ENCODE peak calls at places on chromosomes 16 and 17, in five cellular contexts. One of them, this sample, is unnamed.

GRCh38 chr17:44071772-44072171 is 1.2 kb downstream of the G6PC3 start:
- DNase-seq in sciatic nerve: no peak
- DNase-seq in activated CD4-positive, alpha-beta T cell treated with anti-CD3 and anti-CD28 coated beads, Interleukin-2, amount 10 ng/mL, durations not matched to agents 7 days and 5 days: no peak
- DNase-seq in GM03348: peak
- DNase-seq in AG20443: no peak
- DNase-seq in this sample: peak

GRCh38 chr16:85608515-85608885 is 4.6 kb upstream of the GSE1 start:
- DNase-seq in sciatic nerve: no peak
- DNase-seq in activated CD4-positive, alpha-beta T cell treated with anti-CD3 and anti-CD28 coated beads, Interleukin-2, amount 10 ng/mL, durations not matched to agents 7 days and 5 days: no peak
- DNase-seq in GM03348: no peak
- DNase-seq in AG20443: no peak
- DNase-seq in this sample: no peak

GRCh38 chr16:5024632-5025031 is 9.1 kb downstream of the NAGPA start:
- DNase-seq in sciatic nerve: no peak
- DNase-seq in activated CD4-positive, alpha-beta T cell treated with anti-CD3 and anti-CD28 coated beads, Interleukin-2, amount 10 ng/mL, durations not matched to agents 7 days and 5 days: no peak
- DNase-seq in GM03348: no peak
- DNase-seq in AG20443: no peak
- DNase-seq in this sample: peak

GRCh38 chr17:78438271-78438691 is 59.8 kb downstream of the PGS1 start:
- DNase-seq in sciatic nerve: no peak
- DNase-seq in activated CD4-positive, alpha-beta T cell treated with anti-CD3 and anti-CD28 coated beads, Interleukin-2, amount 10 ng/mL, durations not matched to agents 7 days and 5 days: no peak
- DNase-seq in GM03348: no peak
- DNase-seq in AG20443: no peak
- DNase-seq in this sample: no peak

GRCh38 chr17:1627987-1628855 is at the start of gene SLC43A2:
- DNase-seq in sciatic nerve: peak
- DNase-seq in activated CD4-positive, alpha-beta T cell treated with anti-CD3 and anti-CD28 coated beads, Interleukin-2, amount 10 ng/mL, durations not matched to agents 7 days and 5 days: peak
- DNase-seq in GM03348: peak
- DNase-seq in AG20443: peak
- DNase-seq in this sample: peak

GRCh38 chr17:68381076-68381900 is 76.0 kb downstream of the WIPI1 start:
- DNase-seq in sciatic nerve: no peak
- DNase-seq in activated CD4-positive, alpha-beta T cell treated with anti-CD3 and anti-CD28 coated beads, Interleukin-2, amount 10 ng/mL, durations not matched to agents 7 days and 5 days: no peak
- DNase-seq in GM03348: no peak
- DNase-seq in AG20443: peak
- DNase-seq in this sample: peak

GRCh38 chr17:58947411-58948208 is 159.1 kb downstream of the TRIM37 start:
- DNase-seq in sciatic nerve: no peak
- DNase-seq in activated CD4-positive, alpha-beta T cell treated with anti-CD3 and anti-CD28 coated beads, Interleukin-2, amount 10 ng/mL, durations not matched to agents 7 days and 5 days: no peak
- DNase-seq in GM03348: no peak
- DNase-seq in AG20443: no peak
- DNase-seq in this sample: peak

GRCh38 chr17:12376276-12376675 is 289.4 kb upstream of the MYOCD start:
- DNase-seq in sciatic nerve: no peak
- DNase-seq in activated CD4-positive, alpha-beta T cell treated with anti-CD3 and anti-CD28 coated beads, Interleukin-2, amount 10 ng/mL, durations not matched to agents 7 days and 5 days: no peak
- DNase-seq in GM03348: no peak
- DNase-seq in AG20443: no peak
- DNase-seq in this sample: no peak

GRCh38 chr16:11390573-11391495 is 45.6 kb downstream of the RMI2 start:
- DNase-seq in sciatic nerve: peak
- DNase-seq in activated CD4-positive, alpha-beta T cell treated with anti-CD3 and anti-CD28 coated beads, Interleukin-2, amount 10 ng/mL, durations not matched to agents 7 days and 5 days: no peak
- DNase-seq in GM03348: no peak
- DNase-seq in AG20443: peak
- DNase-seq in this sample: peak

GRCh38 chr17:21018894-21019293 is 23.9 kb downstream of the USP22 start:
- DNase-seq in sciatic nerve: no peak
- DNase-seq in activated CD4-positive, alpha-beta T cell treated with anti-CD3 and anti-CD28 coated beads, Interleukin-2, amount 10 ng/mL, durations not matched to agents 7 days and 5 days: no peak
- DNase-seq in GM03348: no peak
- DNase-seq in AG20443: no peak
- DNase-seq in this sample: no peak

GRCh38 chr16:30567991-30568638 is 3.4 kb downstream of the ZNF688 start:
- DNase-seq in sciatic nerve: no peak
- DNase-seq in activated CD4-positive, alpha-beta T cell treated with anti-CD3 and anti-CD28 coated beads, Interleukin-2, amount 10 ng/mL, durations not matched to agents 7 days and 5 days: peak
- DNase-seq in GM03348: no peak
- DNase-seq in AG20443: peak
- DNase-seq in this sample: peak

GRCh38 chr17:17512866-17513265 is 16.7 kb upstream of the RASD1 start:
- DNase-seq in sciatic nerve: no peak
- DNase-seq in activated CD4-positive, alpha-beta T cell treated with anti-CD3 and anti-CD28 coated beads, Interleukin-2, amount 10 ng/mL, durations not matched to agents 7 days and 5 days: no peak
- DNase-seq in GM03348: no peak
- DNase-seq in AG20443: no peak
- DNase-seq in this sample: peak

GRCh38 chr17:69179227-69179952 is 37.7 kb upstream of the ABCA6 start:
- DNase-seq in sciatic nerve: peak
- DNase-seq in activated CD4-positive, alpha-beta T cell treated with anti-CD3 and anti-CD28 coated beads, Interleukin-2, amount 10 ng/mL, durations not matched to agents 7 days and 5 days: no peak
- DNase-seq in GM03348: peak
- DNase-seq in AG20443: peak
- DNase-seq in this sample: peak

GRCh38 chr16:47035436-47035835 is 62.0 kb upstream of the DNAJA2 start:
- DNase-seq in sciatic nerve: no peak
- DNase-seq in activated CD4-positive, alpha-beta T cell treated with anti-CD3 and anti-CD28 coated beads, Interleukin-2, amount 10 ng/mL, durations not matched to agents 7 days and 5 days: no peak
- DNase-seq in GM03348: no peak
- DNase-seq in AG20443: no peak
- DNase-seq in this sample: no peak

GRCh38 chr16:49643429-49644142 is 212.3 kb downstream of the ZNF423 start:
- DNase-seq in sciatic nerve: no peak
- DNase-seq in activated CD4-positive, alpha-beta T cell treated with anti-CD3 and anti-CD28 coated beads, Interleukin-2, amount 10 ng/mL, durations not matched to agents 7 days and 5 days: no peak
- DNase-seq in GM03348: peak
- DNase-seq in AG20443: peak
- DNase-seq in this sample: peak

GRCh38 chr17:64059756-64060155 is 39.3 kb upstream of the ICAM2 start:
- DNase-seq in sciatic nerve: no peak
- DNase-seq in activated CD4-positive, alpha-beta T cell treated with anti-CD3 and anti-CD28 coated beads, Interleukin-2, amount 10 ng/mL, durations not matched to agents 7 days and 5 days: no peak
- DNase-seq in GM03348: no peak
- DNase-seq in AG20443: no peak
- DNase-seq in this sample: peak

GRCh38 chr17:40168262-40168832 is 8.9 kb upstream of the RAPGEFL1 start:
- DNase-seq in sciatic nerve: no peak
- DNase-seq in activated CD4-positive, alpha-beta T cell treated with anti-CD3 and anti-CD28 coated beads, Interleukin-2, amount 10 ng/mL, durations not matched to agents 7 days and 5 days: peak
- DNase-seq in GM03348: peak
- DNase-seq in AG20443: peak
- DNase-seq in this sample: peak

GRCh38 chr16:14344292-14344691 is 273.2 kb downstream of the MRTFB start:
- DNase-seq in sciatic nerve: no peak
- DNase-seq in activated CD4-positive, alpha-beta T cell treated with anti-CD3 and anti-CD28 coated beads, Interleukin-2, amount 10 ng/mL, durations not matched to agents 7 days and 5 days: no peak
- DNase-seq in GM03348: no peak
- DNase-seq in AG20443: no peak
- DNase-seq in this sample: no peak

GRCh38 chr16:15607700-15608396 is 35.1 kb downstream of the MARF1 start:
- DNase-seq in sciatic nerve: no peak
- DNase-seq in activated CD4-positive, alpha-beta T cell treated with anti-CD3 and anti-CD28 coated beads, Interleukin-2, amount 10 ng/mL, durations not matched to agents 7 days and 5 days: no peak
- DNase-seq in GM03348: no peak
- DNase-seq in AG20443: no peak
- DNase-seq in this sample: no peak

This sample was measured in osteoblast.